ENCODE peak calls at places on chromosomes 3 and 15, in six cellular contexts. L, E, H, O, W and K are unnamed samples.

GRCh38 chr3:112247351-112247750 is 46.7 kb downstream of the SLC9C1 start:
- DNase-seq in L (no peak), E (no peak), H (no peak), O (no peak), W (no peak), K (no peak)

GRCh38 chr3:135992072-135992471 is 26.5 kb downstream of the PPP2R3A start:
- DNase-seq in L (no peak), E (no peak), H (no peak), O (no peak), W (no peak), K (no peak)

GRCh38 chr15:81809543-81809942 is 236.3 kb downstream of the MEX3B start:
- DNase-seq in L (no peak), E (no peak), H (no peak), O (peak; percentile 40), W (no peak), K (peak; percentile 44)

GRCh38 chr15:99452728-99453643 is 112.8 kb upstream of the MEF2A start:
- DNase-seq in L (no peak), E (no peak), H (peak; percentile 78), O (no peak), W (peak; percentile 85), K (peak; percentile 29)

GRCh38 chr15:55683366-55683765 is 59.6 kb downstream of the PRTG start:
- DNase-seq in L (no peak), E (no peak), H (no peak), O (no peak), W (no peak), K (no peak)

GRCh38 chr3:124887177-124887995 is at the start of gene ITGB5:
- DNase-seq in L (no peak), E (peak; percentile 18), H (peak; percentile 48), O (peak; percentile 90), W (peak; percentile 90), K (peak; percentile 84)

GRCh38 chr3:134615743-134616142 is 35.1 kb downstream of the KY start:
- DNase-seq in L (no peak), E (no peak), H (no peak), O (no peak), W (no peak), K (no peak)

GRCh38 chr3:154678271-154678670 is 248.3 kb upstream of the GPR149 start:
- DNase-seq in L (no peak), E (no peak), H (no peak), O (no peak), W (no peak), K (no peak)

GRCh38 chr15:80437492-80437891 is 33.3 kb downstream of the ARNT2 start:
- DNase-seq in L (no peak), E (no peak), H (no peak), O (no peak), W (no peak), K (no peak)